ENCODE peak calls at places on chromosomes 4 and X, in six cellular contexts. Q is HepG2, O is HCT116, P is K562, H is mammary epithelial cell, B is astrocyte. I is an unnamed sample.

GRCh38 chr4:4427886-4428285 is 41.0 kb downstream of the NSG1 start:
- DNase-seq in H (no peak), O (no peak), Q (no peak), B (no peak), P (no peak), I (no peak)

GRCh38 chr4:17447675-17448298 is 64.1 kb downstream of the QDPR start:
- DNase-seq in H (peak; percentile 51), O (peak; percentile 74), Q (peak; percentile 67), P (peak; percentile 60), B (peak; percentile 73), I (peak; percentile 74)

GRCh38 chr4:151302432-151302831 is 23.0 kb downstream of the SH3D19 start:
- DNase-seq in P (no peak), Q (peak; percentile 66), H (no peak), B (peak; percentile 94), O (no peak), I (no peak)

GRCh38 chr4:156705291-156705690 is 266.3 kb downstream of the PDGFC start:
- DNase-seq in O (no peak), Q (no peak), B (peak; percentile 74), P (no peak), H (peak; percentile 4), I (peak; percentile 26)

GRCh38 chrX:40086569-40087335 is 11.0 kb downstream of the BCOR start:
- DNase-seq in H (no peak), P (no peak), O (no peak), B (no peak), Q (no peak), I (no peak)

GRCh38 chr4:166941629-166942028 is 292.7 kb downstream of the SPOCK3 start:
- DNase-seq in P (no peak), Q (no peak), O (peak; percentile 1), B (peak; percentile 46), H (peak; percentile 69), I (peak; percentile 89)

GRCh38 chr4:40301592-40301991 is 33.5 kb upstream of the CHRNA9 start:
- DNase-seq in H (no peak), O (no peak), Q (no peak), P (no peak), B (no peak), I (no peak)

GRCh38 chrX:109403927-109404326 is 78.0 kb downstream of the GUCY2F start:
- DNase-seq in B (no peak), Q (no peak), P (no peak), O (no peak), H (no peak), I (no peak)

GRCh38 chr4:152110780-152111179 is 350.0 kb upstream of the GATB start:
- DNase-seq in Q (no peak), B (no peak), H (no peak), P (no peak), O (no peak), I (no peak)

GRCh38 chr4:123163501-123163900 is 233.1 kb upstream of the SPRY1 start:
- DNase-seq in H (peak; percentile 43), B (no peak), P (no peak), Q (no peak), O (no peak), I (no peak)

GRCh38 chrX:131854586-131854985 is 168.5 kb upstream of the STK26 start:
- DNase-seq in O (no peak), P (no peak), H (no peak), B (no peak), Q (no peak), I (peak; percentile 34)
- TF ChIP-seq CTCF in O (peak; percentile 41), P (peak; percentile 55), H (peak; percentile 3), B (no peak), Q (no peak), I (peak; percentile 60)

GRCh38 chr4:110615366-110616161 is 7.3 kb downstream of the PITX2 start:
- DNase-seq in O (no peak), B (no peak), H (no peak), P (no peak), Q (no peak), I (no peak)
- TF ChIP-seq EZH2 in O (no peak), B (peak; percentile 84), H (peak; percentile 63), P (no peak), Q (no peak), I (no peak)

DNA sequence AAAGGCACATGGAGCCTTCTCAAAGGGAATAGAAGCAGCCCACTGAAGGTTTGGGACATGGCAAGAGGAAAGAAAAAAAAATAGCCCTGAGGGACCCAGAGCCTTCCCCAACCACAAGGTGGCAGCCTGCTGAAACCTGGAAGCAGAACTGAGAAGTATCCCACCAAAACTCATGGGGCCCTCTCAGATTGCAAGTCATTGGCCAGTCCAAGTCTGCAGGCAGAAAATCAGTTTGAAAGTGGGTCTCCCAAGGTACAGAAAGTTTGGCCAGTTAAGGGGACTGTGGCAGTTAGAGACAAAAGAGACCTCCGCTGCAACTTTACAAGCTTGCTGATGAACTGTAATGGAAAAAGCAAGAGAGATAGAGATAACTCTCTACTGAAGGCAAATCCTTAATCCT is 155.8 kb downstream of the ANTXR2 start:
- DNase-seq in H (peak; percentile 32), Q (peak; percentile 43), O (peak; percentile 42), B (peak; percentile 15), P (peak; percentile 47), I (peak; percentile 53)
- TF ChIP-seq CTCF in H (peak; percentile 57), Q (peak; percentile 69), O (peak; percentile 52), B (peak; percentile 60), P (peak; percentile 63), I (peak; percentile 76)

DNA sequence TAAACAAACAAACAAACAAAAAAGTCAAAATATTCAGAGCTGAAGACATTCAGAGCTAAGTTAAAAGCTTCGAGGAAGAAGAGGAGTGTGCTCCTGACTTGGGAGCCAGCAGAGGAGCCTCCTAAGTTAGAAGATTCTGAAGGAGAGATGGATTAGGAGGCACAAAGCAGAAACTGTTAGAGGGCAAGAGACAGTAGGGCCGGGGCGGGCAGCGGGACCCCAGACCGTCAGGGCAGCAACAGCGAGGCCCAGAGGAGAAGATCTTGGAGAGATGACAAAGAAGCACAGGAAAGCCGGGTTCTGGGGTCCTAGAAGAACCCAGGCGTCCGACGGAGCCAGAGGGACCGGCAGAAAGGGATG is 682 bp downstream of the KLHL13 start:
- DNase-seq in P (no peak), H (no peak), Q (no peak), B (no peak), O (no peak), I (no peak)
- TF ChIP-seq EZH2 in P (no peak), H (no peak), Q (no peak), B (no peak), O (no peak), I (no peak)

DNA sequence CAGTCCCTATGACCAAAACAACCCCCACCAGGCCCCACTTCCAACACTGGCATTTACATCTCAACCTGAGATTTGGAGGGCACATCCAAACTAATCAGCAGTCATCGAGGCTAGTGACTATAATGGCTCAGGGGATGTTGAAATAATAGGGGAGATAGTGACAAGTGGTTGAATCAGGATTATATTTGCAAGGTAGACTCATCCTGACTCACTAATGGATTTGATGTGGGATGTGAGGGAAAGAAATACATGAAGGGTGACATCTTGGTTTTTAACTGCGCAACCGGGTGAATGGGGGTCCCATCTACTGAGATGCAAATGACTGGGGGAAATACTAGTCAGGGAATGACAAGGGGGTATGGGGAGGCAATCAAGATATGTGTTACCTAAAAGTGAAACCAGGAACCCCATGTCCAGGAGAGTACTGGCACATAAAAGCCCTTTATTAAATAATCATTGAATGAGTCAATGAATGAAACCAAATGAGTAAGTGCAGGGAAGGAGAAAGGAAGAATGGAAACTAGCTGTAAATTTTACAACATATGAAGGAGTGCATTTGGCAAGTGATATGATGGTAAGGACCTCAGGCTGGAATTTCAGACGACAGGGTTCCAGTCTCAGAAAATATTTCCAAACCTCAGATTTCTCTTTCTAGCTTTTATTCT is 78.3 kb downstream of the PARM1 start:
- DNase-seq in B (no peak), H (peak; percentile 4), O (no peak), P (no peak), Q (no peak), I (peak; percentile 72)
- TF ChIP-seq CTCF in B (no peak), H (no peak), O (no peak), P (no peak), Q (no peak), I (no peak)